ENCODE peak calls at places on chromosomes 11 and 22, in six cellular contexts. D is kidney; K is stimulated activated CD4-positive, alpha-beta T cell treated with anti-CD3 and anti-CD28 coated beads, Interleukin-1b, Interleukin-23, amount 100 ng/mL, for 24 hours; Y is cardiac fibroblast; B is RKO; A is psoas muscle. S is an unnamed sample.

GRCh38 chr11:111663820-111664219 is 61.6 kb downstream of the SIK2 start:
- DNase-seq in B (no peak), A (peak; percentile 37), D (no peak), K (no peak), Y (peak; percentile 48), S (no peak)

GRCh38 chr22:46934746-46935491 is 172.5 kb downstream of the TBC1D22A start:
- DNase-seq in B (peak; percentile 93), K (no peak), A (peak; percentile 44), D (no peak), Y (peak; percentile 97), S (peak; percentile 96)

GRCh38 chr22:30541979-30542810 is 4.3 kb downstream of the SEC14L6 start:
- DNase-seq in K (no peak), Y (no peak), D (peak; percentile 76), B (no peak), A (no peak), S (no peak)

GRCh38 chr22:45597460-45598192 is 74.0 kb upstream of the ATXN10 start:
- DNase-seq in Y (no peak), K (no peak), D (peak; percentile 60), A (peak; percentile 7), B (no peak), S (no peak)

GRCh38 chr11:63841554-63841953 is 2.6 kb downstream of the MARK2 start:
- DNase-seq in K (no peak), A (no peak), B (peak; percentile 59), D (no peak), Y (peak; percentile 36), S (peak; percentile 65)

GRCh38 chr11:100581318-100581717 is 105.8 kb upstream of the ARHGAP42 start:
- DNase-seq in Y (peak; percentile 32), B (no peak), A (peak; percentile 32), D (no peak), K (no peak), S (peak; percentile 2)

GRCh38 chr22:26890870-26891269 is 233.5 kb downstream of the MIAT start:
- DNase-seq in B (no peak), A (no peak), D (no peak), Y (no peak), K (no peak), S (no peak)

GRCh38 chr11:115418626-115419025 is 85.6 kb downstream of the CADM1 start:
- DNase-seq in B (no peak), D (no peak), Y (no peak), A (no peak), K (no peak), S (no peak)

GRCh38 chr11:34349882-34350281 is 7.9 kb downstream of the ABTB2 start:
- DNase-seq in B (no peak), D (no peak), A (no peak), K (no peak), Y (no peak), S (peak; percentile 30)

GRCh38 chr11:64409707-64410395 is 50.9 kb downstream of the RPS6KA4 start:
- DNase-seq in A (no peak), D (no peak), Y (no peak), K (no peak), B (no peak), S (no peak)

GRCh38 chr11:12664410-12664809 is 9.8 kb upstream of the TEAD1 start:
- DNase-seq in Y (no peak), D (no peak), A (no peak), B (no peak), K (no peak), S (no peak)

GRCh38 chr11:63813035-63813562 is at the start of gene SPINDOC:
- DNase-seq in B (peak; percentile 78), K (peak; percentile 56), A (peak; percentile 83), D (peak; percentile 91), Y (peak; percentile 59), S (peak; percentile 67)

GRCh38 chr11:2892215-2893020 is 6.8 kb upstream of the CDKN1C start:
- DNase-seq in D (peak; percentile 94), A (no peak), B (peak; percentile 55), K (peak; percentile 43), Y (peak; percentile 41), S (peak; percentile 55)

GRCh38 chr11:1485504-1485885 is 1.1 kb downstream of the MOB2 start:
- DNase-seq in A (peak; percentile 10), K (no peak), Y (no peak), D (peak; percentile 67), B (no peak), S (no peak)

GRCh38 chr11:133913761-133914160 is 43.0 kb downstream of the IGSF9B start:
- DNase-seq in K (no peak), A (no peak), Y (no peak), B (no peak), D (peak; percentile 51), S (no peak)

GRCh38 chr22:47107431-47107830 is 345.0 kb downstream of the TBC1D22A start:
- DNase-seq in A (no peak), D (no peak), B (peak; percentile 77), Y (peak; percentile 80), K (no peak), S (peak; percentile 57)

GRCh38 chr11:112977620-112978212 is 16.5 kb downstream of the NCAM1 start:
- DNase-seq in D (no peak), Y (peak; percentile 56), B (peak; percentile 51), A (peak; percentile 25), K (no peak), S (peak; percentile 52)

GRCh38 chr22:25078591-25078990 is 121.1 kb upstream of the CRYBB3 start:
- DNase-seq in D (no peak), Y (no peak), B (no peak), K (no peak), A (no peak), S (no peak)

GRCh38 chr22:21041937-21042336 is 3.8 kb upstream of the LRRC74B start:
- DNase-seq in Y (peak; percentile 70), K (no peak), D (no peak), A (no peak), B (peak; percentile 19), S (peak; percentile 68)

GRCh38 chr22:31800065-31800464 is 46.2 kb downstream of the DEPDC5 start:
- DNase-seq in Y (peak; percentile 84), K (no peak), B (peak; percentile 23), D (no peak), A (no peak), S (peak; percentile 67)

GRCh38 chr11:13772223-13773046 is 104.0 kb downstream of the FAR1 start:
- DNase-seq in B (peak; percentile 75), K (no peak), Y (peak; percentile 80), D (no peak), A (no peak), S (peak; percentile 37)

GRCh38 chr22:38346506-38346905 is 29.3 kb upstream of the CSNK1E start:
- DNase-seq in A (no peak), D (peak; percentile 45), Y (no peak), B (no peak), K (no peak), S (no peak)

GRCh38 chr22:19062139-19062789 is 59.9 kb downstream of the DGCR2 start:
- DNase-seq in A (no peak), B (no peak), K (no peak), Y (no peak), D (peak; percentile 46), S (no peak)

GRCh38 chr22:43455861-43456260 is 44.0 kb downstream of the MPPED1 start:
- DNase-seq in B (no peak), Y (no peak), K (no peak), D (no peak), A (no peak), S (no peak)

GRCh38 chr11:122663764-122664163 is 8.2 kb downstream of the UBASH3B start:
- DNase-seq in K (no peak), Y (no peak), D (no peak), A (no peak), B (no peak), S (peak; percentile 46)

GRCh38 chr11:119057000-119057769 is at the start of gene HYOU1:
- DNase-seq in K (peak; percentile 98), D (peak; percentile 99), A (peak; percentile 99), Y (peak; percentile 96), B (peak; percentile 96), S (peak; percentile 96)

GRCh38 chr11:79100093-79100704 is 340.6 kb downstream of the TENM4 start:
- DNase-seq in Y (peak; percentile 64), B (peak; percentile 54), A (no peak), K (no peak), D (no peak), S (peak; percentile 42)

GRCh38 chr11:113632981-113633380 is 73.1 kb downstream of the TMPRSS5 start:
- DNase-seq in A (no peak), K (no peak), D (peak; percentile 84), B (no peak), Y (peak; percentile 88), S (no peak)

GRCh38 chr22:23058481-23059336 is 11.6 kb upstream of the GNAZ start:
- DNase-seq in A (no peak), K (no peak), D (peak; percentile 42), Y (no peak), B (no peak), S (no peak)

GRCh38 chr11:112163875-112164521 is at the start of gene IL18:
- DNase-seq in A (peak; percentile 47), K (no peak), B (no peak), D (peak; percentile 65), Y (no peak), S (no peak)

GRCh38 chr22:22752199-22752555 is 107.8 kb downstream of the GGTLC2 start:
- DNase-seq in Y (no peak), B (no peak), K (no peak), A (no peak), D (no peak), S (no peak)

GRCh38 chr11:45560153-45560934 is 105.1 kb downstream of the CHST1 start:
- DNase-seq in D (no peak), Y (no peak), B (no peak), K (no peak), A (peak; percentile 36), S (no peak)

GRCh38 chr22:27684856-27685255 is 116.7 kb downstream of the MN1 start:
- DNase-seq in K (no peak), B (no peak), D (no peak), A (no peak), Y (no peak), S (no peak)

GRCh38 chr11:36426226-36426848 is 83.7 kb downstream of the TRAF6 start:
- DNase-seq in B (no peak), A (no peak), Y (no peak), K (no peak), D (no peak), S (no peak)

GRCh38 chr11:101441747-101442146 is 142.1 kb downstream of the TRPC6 start:
- DNase-seq in D (no peak), Y (no peak), B (no peak), K (no peak), A (no peak), S (peak; percentile 43)

GRCh38 chr11:112159098-112159761 is 4.7 kb downstream of the IL18 start:
- DNase-seq in K (no peak), D (no peak), Y (no peak), B (no peak), A (no peak), S (no peak)

GRCh38 chr11:117232911-117233409 is 489 bp downstream of the RNF214 start:
- DNase-seq in D (peak; percentile 86), Y (no peak), K (no peak), B (no peak), A (peak; percentile 38), S (no peak)

GRCh38 chr11:64564947-64565889 is 25.8 kb upstream of the SLC22A12 start:
- DNase-seq in D (peak; percentile 64), K (no peak), Y (no peak), B (no peak), A (no peak), S (no peak)